ENCODE peak calls at places on chromosomes 3 and 15, in nine cellular contexts. C is glutamatergic neuron, U is epithelial cell of esophagus, X is coronary artery, K is A549, E is psoas muscle, Q is kidney, L is fibroblast of villous mesenchyme, Y is GM20000. T is an unnamed sample.

GRCh38 chr3:45446706-45447105 is 58.3 kb downstream of the LARS2 start:
- DNase-seq in E (no peak), K (no peak), Q (no peak), U (no peak), Y (no peak), X (no peak), C (no peak), L (no peak), T (no peak)

GRCh38 chr3:171365489-171365888 is 94.7 kb downstream of the TNIK start:
- DNase-seq in X (no peak), E (no peak), C (no peak), L (no peak), U (no peak), K (no peak), Q (no peak), Y (no peak), T (no peak)

GRCh38 chr3:184688872-184689271 is 23.0 kb downstream of the MAGEF1 start:
- DNase-seq in E (no peak), X (no peak), K (no peak), U (no peak), Y (no peak), Q (no peak), C (no peak), L (no peak), T (no peak)

GRCh38 chr3:100046986-100047385 is 67.3 kb downstream of the FILIP1L start:
- DNase-seq in E (no peak), C (no peak), X (no peak), L (no peak), K (no peak), U (no peak), Y (no peak), Q (no peak), T (no peak)

GRCh38 chr15:38476120-38476519 is 22.2 kb downstream of the FAM98B start:
- DNase-seq in Y (no peak), L (no peak), Q (no peak), U (no peak), E (no peak), C (no peak), K (no peak), X (no peak), T (no peak)

GRCh38 chr3:72938471-72939265 is 50.8 kb downstream of the GXYLT2 start:
- DNase-seq in K (peak; percentile 70), Y (peak; percentile 78), L (peak; percentile 99), E (peak; percentile 57), C (no peak), U (peak; percentile 83), Q (no peak), X (peak; percentile 87), T (no peak)

GRCh38 chr3:129636082-129636481 is 29.6 kb upstream of the PLXND1 start:
- DNase-seq in K (no peak), Q (no peak), E (no peak), X (no peak), U (no peak), L (no peak), C (no peak), Y (no peak), T (no peak)

GRCh38 chr3:143173242-143173641 is 53.7 kb downstream of the CHST2 start:
- DNase-seq in L (no peak), Q (no peak), K (no peak), U (no peak), C (no peak), Y (no peak), E (no peak), X (no peak), T (no peak)

GRCh38 chr3:156425651-156426050 is 129.3 kb downstream of the SSR3 start:
- DNase-seq in E (no peak), L (no peak), Q (no peak), X (no peak), Y (no peak), C (peak; percentile 57), U (no peak), K (no peak), T (no peak)

GRCh38 chr15:84944311-84944710 is 37.3 kb upstream of the PDE8A start:
- DNase-seq in E (no peak), C (no peak), X (no peak), Y (no peak), L (no peak), K (no peak), Q (no peak), U (no peak), T (no peak)

GRCh38 chr3:149258298-149258697 is 36.7 kb upstream of the CP start:
- DNase-seq in Y (no peak), E (no peak), L (peak; percentile 57), X (no peak), U (no peak), K (no peak), C (no peak), Q (peak; percentile 72), T (no peak)

GRCh38 chr3:159740054-159740453 is 248.6 kb upstream of the IL12A start:
- DNase-seq in K (no peak), U (no peak), C (no peak), Q (no peak), E (no peak), Y (no peak), X (no peak), L (no peak), T (no peak)

GRCh38 chr15:77584201-77584600 is 48.5 kb downstream of the LINGO1 start:
- DNase-seq in C (no peak), E (no peak), Q (peak; percentile 22), Y (no peak), X (no peak), K (no peak), U (no peak), L (no peak), T (no peak)

GRCh38 chr3:117398166-117398954 is 688.8 kb downstream of the TUSC7 start:
- DNase-seq in C (no peak), U (no peak), E (no peak), X (no peak), Y (no peak), K (no peak), Q (no peak), L (no peak), T (no peak)

GRCh38 chr3:69012111-69012835 is 1.2 kb downstream of the EOGT start:
- DNase-seq in L (no peak), C (no peak), U (peak; percentile 93), K (no peak), X (peak; percentile 81), Q (peak; percentile 80), Y (no peak), E (peak; percentile 69), T (no peak)

GRCh38 chr15:60006203-60006782 is 2.2 kb downstream of the FOXB1 start:
- DNase-seq in Q (peak; percentile 70), K (no peak), L (peak; percentile 72), C (peak; percentile 57), Y (peak; percentile 63), E (no peak), U (peak; percentile 29), X (no peak), T (no peak)

GRCh38 chr3:129878355-129878754 is 15.2 kb downstream of the TMCC1 start:
- DNase-seq in U (peak; percentile 53), E (no peak), K (no peak), Q (no peak), L (no peak), C (no peak), X (no peak), Y (no peak), T (no peak)

GRCh38 chr15:43881944-43882343 is 55.1 kb downstream of the WDR76 start:
- DNase-seq in U (peak; percentile 19), X (no peak), Y (no peak), E (no peak), L (no peak), Q (no peak), K (no peak), C (no peak), T (no peak)

GRCh38 chr3:171054921-171055320 is 28.4 kb upstream of the SLC2A2 start:
- DNase-seq in K (no peak), Y (no peak), U (peak; percentile 47), C (no peak), E (no peak), X (no peak), Q (no peak), L (no peak), T (no peak)

GRCh38 chr15:67341539-67341938 is 87.0 kb downstream of the IQCH start:
- DNase-seq in C (no peak), U (no peak), X (no peak), L (no peak), Y (no peak), Q (no peak), K (no peak), E (no peak), T (no peak)
- TF ChIP-seq CTCF in C (no peak), U (no peak), X (no peak), L (no peak), Y (no peak), Q (no peak), K (no peak), E (no peak), T (no peak)

GRCh38 chr15:73717802-73718201 is 33.6 kb downstream of the CD276 start:
- DNase-seq in E (no peak), K (no peak), X (no peak), C (no peak), Q (no peak), Y (no peak), L (no peak), U (no peak), T (no peak)
- TF ChIP-seq CTCF in E (no peak), K (no peak), X (no peak), C (no peak), Q (no peak), Y (no peak), L (peak; percentile 25), U (no peak), T (peak; percentile 37)

DNA sequence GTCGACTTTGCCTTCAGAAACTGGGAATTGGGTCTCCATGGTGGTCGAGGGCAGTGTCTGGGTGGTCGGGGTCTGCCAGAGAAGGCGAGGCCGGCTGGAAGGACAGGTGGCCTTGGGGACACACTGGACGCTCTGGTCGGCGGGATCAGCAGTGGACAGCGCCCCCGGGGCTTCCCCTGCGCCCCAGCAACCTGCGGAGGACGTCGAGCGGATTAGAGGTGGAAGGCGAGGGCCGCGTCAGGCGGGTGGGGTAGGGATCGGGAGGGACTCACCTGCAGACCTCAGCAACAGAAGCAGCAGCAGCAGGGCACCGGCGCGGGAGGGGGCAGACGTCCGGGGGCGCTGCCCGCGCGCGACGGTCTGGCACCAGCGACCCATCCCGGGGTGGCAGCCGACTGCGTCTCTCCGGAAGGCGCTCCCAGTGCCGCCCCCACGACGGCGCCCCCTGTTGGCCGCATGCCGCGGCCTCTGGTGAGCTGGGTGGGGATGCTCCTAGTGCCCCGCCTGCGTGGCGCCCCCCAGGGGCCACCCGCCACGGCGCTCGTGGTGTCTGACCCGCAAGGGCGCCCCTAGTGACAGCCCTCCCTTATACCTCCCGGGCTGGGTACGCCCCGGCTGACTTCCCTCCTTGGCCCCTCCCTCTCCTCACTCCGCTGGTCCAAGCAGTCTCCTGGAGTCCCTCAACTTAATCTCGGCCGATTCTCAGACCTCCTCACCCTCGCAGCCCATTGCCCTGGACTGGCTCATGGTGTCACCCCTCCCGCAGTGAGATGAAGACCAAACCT is at the start of gene PRSS50:
- DNase-seq in U (no peak), C (no peak), K (no peak), L (no peak), E (peak; percentile 47), Q (no peak), X (peak; percentile 69), Y (peak; percentile 37), T (no peak)
- TF ChIP-seq CTCF in U (no peak), C (peak; percentile 38), K (peak; percentile 13), L (no peak), E (no peak), Q (no peak), X (no peak), Y (no peak), T (peak; percentile 49)

DNA sequence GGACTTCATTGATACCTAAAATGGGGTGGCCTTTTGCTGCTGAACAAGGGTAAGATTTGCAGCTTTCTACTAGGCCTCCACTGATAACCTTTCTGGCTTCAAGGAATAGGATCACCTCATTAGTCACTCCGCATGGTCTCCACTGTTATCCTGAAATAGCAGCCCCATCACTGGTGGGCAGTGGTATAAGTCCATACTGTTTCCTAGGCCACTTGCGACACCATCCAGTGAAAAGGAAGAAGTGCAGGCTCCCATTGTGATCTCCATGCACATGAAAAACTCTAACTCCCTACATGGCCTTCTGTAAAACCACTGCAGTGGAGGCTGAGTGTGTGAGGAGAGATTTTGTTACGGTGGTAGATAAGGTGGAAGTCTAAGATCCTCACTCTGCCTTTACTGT is 1455.9 kb downstream of the SI start:
- DNase-seq in K (peak; percentile 10), L (no peak), U (no peak), Y (no peak), C (peak; percentile 27), E (no peak), X (no peak), Q (no peak), T (no peak)
- TF ChIP-seq CTCF in K (no peak), L (no peak), U (no peak), Y (no peak), C (peak; percentile 25), E (no peak), X (no peak), Q (no peak), T (peak; percentile 56)